ENCODE peak calls at places on chromosomes 3 and 15, in eight cellular contexts. R is putamen, D is AG10803, A is psoas muscle, W is T-helper 1 cell, O is amniotic stem cell, S is RCC 7860, Q is LoVo. K is an unnamed sample.

GRCh38 chr3:189985938-189986337 is 134.8 kb downstream of the P3H2 start:
- DNase-seq in R (no peak), D (no peak), A (no peak), W (no peak), O (no peak), S (no peak), Q (no peak), K (no peak)

GRCh38 chr3:126107203-126107939 is 23.4 kb upstream of the SLC41A3 start:
- DNase-seq in R (no peak), D (no peak), A (no peak), W (no peak), O (no peak), S (no peak), Q (no peak), K (no peak)

GRCh38 chr3:25420168-25420567 is 7.9 kb upstream of the RARB start:
- DNase-seq in R (no peak), D (no peak), A (no peak), W (no peak), O (no peak), S (no peak), Q (no peak), K (no peak)

GRCh38 chr15:25059698-25060471 is 105.1 kb downstream of the SNRPN start:
- DNase-seq in R (no peak), D (no peak), A (no peak), W (no peak), O (no peak), S (no peak), Q (no peak), K (no peak)

GRCh38 chr15:90915216-90915807 is 12.2 kb downstream of the MAN2A2 start:
- DNase-seq in R (no peak), D (no peak), A (no peak), W (no peak), O (no peak), S (no peak), Q (no peak), K (no peak)

GRCh38 chr15:62545392-62546227 is 380.5 kb upstream of the C2CD4B start:
- DNase-seq in R (peak; percentile 50), D (peak; percentile 90), A (peak; percentile 44), W (no peak), O (no peak), S (no peak), Q (no peak), K (peak; percentile 72)

GRCh38 chr3:58962040-58962651 is 87.7 kb downstream of the CFAP20DC start:
- DNase-seq in R (no peak), D (peak; percentile 47), A (no peak), W (no peak), O (no peak), S (no peak), Q (no peak), K (no peak)

GRCh38 chr3:58026598-58026997 is 18.4 kb downstream of the FLNB start:
- DNase-seq in R (no peak), D (no peak), A (no peak), W (no peak), O (no peak), S (no peak), Q (no peak), K (no peak)

GRCh38 chr3:149442845-149443544 is 31.5 kb upstream of the TM4SF4 start:
- DNase-seq in R (no peak), D (peak; percentile 81), A (no peak), W (no peak), O (peak; percentile 61), S (no peak), Q (peak; percentile 44), K (peak; percentile 8)

GRCh38 chr3:14389133-14390115 is 13.0 kb upstream of the SLC6A6 start:
- DNase-seq in R (no peak), D (peak; percentile 33), A (no peak), W (no peak), O (no peak), S (no peak), Q (no peak), K (no peak)

GRCh38 chr3:143119974-143120715 is 574 bp downstream of the CHST2 start:
- DNase-seq in R (no peak), D (peak; percentile 20), A (peak; percentile 28), W (peak; percentile 15), O (no peak), S (no peak), Q (no peak), K (peak; percentile 22)

GRCh38 chr3:49022751-49023171 is 840 bp downstream of the NDUFAF3 start:
- DNase-seq in R (no peak), D (no peak), A (no peak), W (no peak), O (no peak), S (peak; percentile 44), Q (no peak), K (no peak)

GRCh38 chr3:135366816-135367215 is 571.8 kb downstream of the EPHB1 start:
- DNase-seq in R (no peak), D (no peak), A (no peak), W (no peak), O (no peak), S (no peak), Q (no peak), K (no peak)

GRCh38 chr3:179038216-179038898 is 33.3 kb downstream of the ZMAT3 start:
- DNase-seq in R (no peak), D (no peak), A (no peak), W (no peak), O (no peak), S (no peak), Q (no peak), K (no peak)

GRCh38 chr3:127535901-127536817 is 54.4 kb downstream of the TPRA1 start:
- DNase-seq in R (no peak), D (no peak), A (no peak), W (no peak), O (no peak), S (no peak), Q (no peak), K (peak; percentile 55)

GRCh38 chr3:5583920-5584319 is 396.4 kb downstream of the EDEM1 start:
- DNase-seq in R (no peak), D (no peak), A (no peak), W (no peak), O (no peak), S (no peak), Q (no peak), K (no peak)

GRCh38 chr3:197027151-197027895 is 2.3 kb downstream of the MELTF start:
- DNase-seq in R (no peak), D (no peak), A (no peak), W (no peak), O (no peak), S (no peak), Q (no peak), K (no peak)

GRCh38 chr15:88664151-88664778 is 25.4 kb downstream of the ISG20 start:
- DNase-seq in R (peak; percentile 64), D (no peak), A (no peak), W (no peak), O (no peak), S (no peak), Q (no peak), K (peak; percentile 69)